ENCODE peak calls at places on chromosomes 1 and 21, in seven cellular contexts. V is Panc1; H is colonic mucosa; K is right atrium auricular region; U is CD8-positive, alpha-beta memory T cell; Y is sigmoid colon; N is CD4-positive, CD25-positive, alpha-beta regulatory T cell. M is an unnamed sample.

GRCh38 chr1:196910208-196910607 is 22.4 kb downstream of the CFHR4 start:
- DNase-seq in H (no peak), U (no peak), N (no peak), V (no peak), Y (no peak), K (no peak), M (no peak)

GRCh38 chr1:215459136-215459535 is 108.0 kb upstream of the KCTD3 start:
- DNase-seq in V (no peak), K (no peak), U (no peak), N (no peak), Y (no peak), H (no peak), M (no peak)

GRCh38 chr21:17003221-17003620 is 509.6 kb upstream of the CXADR start:
- DNase-seq in N (no peak), Y (no peak), U (no peak), K (no peak), H (no peak), V (no peak), M (no peak)

GRCh38 chr1:99727575-99728190 is 38.8 kb downstream of the FRRS1 start:
- DNase-seq in K (no peak), N (no peak), V (no peak), Y (no peak), H (no peak), U (no peak), M (no peak)

GRCh38 chr1:156910309-156910782 is 10.1 kb upstream of the LRRC71 start:
- DNase-seq in V (no peak), H (peak; percentile 47), N (peak; percentile 37), K (no peak), Y (no peak), U (peak; percentile 60), M (peak; percentile 63)

GRCh38 chr1:15028117-15028516 is 125.4 kb upstream of the TMEM51 start:
- DNase-seq in K (peak; percentile 77), N (no peak), U (no peak), H (no peak), V (no peak), Y (peak; percentile 76), M (no peak)

GRCh38 chr1:114153051-114153620 is 533 bp downstream of the SYT6 start:
- DNase-seq in N (no peak), Y (no peak), U (no peak), H (no peak), K (no peak), V (no peak), M (no peak)

GRCh38 chr1:154420172-154420571 is 15.0 kb downstream of the IL6R start:
- DNase-seq in N (peak; percentile 54), U (peak; percentile 47), V (peak; percentile 75), K (peak; percentile 97), H (peak; percentile 73), Y (peak; percentile 98), M (no peak)

GRCh38 chr1:59006309-59006698 is 222.5 kb upstream of the JUN start:
- DNase-seq in Y (no peak), H (no peak), N (no peak), V (no peak), K (no peak), U (no peak), M (no peak)

GRCh38 chr21:31880816-31881215 is 8.0 kb downstream of the HUNK start:
- DNase-seq in H (no peak), N (no peak), U (no peak), Y (no peak), K (no peak), V (no peak), M (no peak)

GRCh38 chr1:201363455-201363854 is 14.0 kb downstream of the TNNT2 start:
- DNase-seq in N (no peak), H (no peak), U (no peak), Y (no peak), V (no peak), K (no peak), M (no peak)

GRCh38 chr1:217133958-217134856 is 411.0 kb upstream of the ESRRG start:
- DNase-seq in K (no peak), U (no peak), H (no peak), V (no peak), N (no peak), Y (no peak), M (no peak)

GRCh38 chr1:10599194-10599861 is 124.6 kb downstream of the PEX14 start:
- DNase-seq in U (no peak), Y (no peak), N (no peak), H (no peak), V (peak; percentile 42), K (no peak), M (no peak)

GRCh38 chr1:47587891-47588582 is 150.2 kb downstream of the FOXD2 start:
- DNase-seq in K (peak; percentile 47), N (no peak), H (peak; percentile 1), V (no peak), U (no peak), Y (no peak), M (no peak)

GRCh38 chr1:38183747-38184146 is 137.2 kb upstream of the POU3F1 start:
- DNase-seq in N (no peak), H (no peak), V (no peak), K (no peak), Y (no peak), U (no peak), M (no peak)

GRCh38 chr1:214280386-214281029 is 451 bp upstream of the SMYD2 start:
- DNase-seq in K (peak; percentile 75), Y (no peak), H (peak; percentile 59), U (no peak), V (no peak), N (no peak), M (no peak)

GRCh38 chr1:83626603-83627002 is 372.3 kb downstream of the TTLL7 start:
- DNase-seq in H (no peak), U (no peak), V (no peak), N (no peak), Y (no peak), K (no peak), M (no peak)

GRCh38 chr1:76944942-76945341 is 77.7 kb downstream of the ST6GALNAC5 start:
- DNase-seq in N (no peak), K (no peak), Y (no peak), V (no peak), U (no peak), H (no peak), M (no peak)

GRCh38 chr1:37997256-37998088 is 7.7 kb upstream of the SF3A3 start:
- DNase-seq in V (no peak), K (no peak), N (no peak), H (no peak), U (no peak), Y (no peak), M (no peak)

GRCh38 chr1:205972081-205972480 is 28.8 kb upstream of the SLC26A9 start:
- DNase-seq in V (no peak), U (no peak), N (no peak), H (no peak), Y (no peak), K (no peak), M (no peak)

GRCh38 chr1:205971082-205971481 is 27.8 kb upstream of the SLC26A9 start:
- DNase-seq in H (no peak), V (no peak), N (no peak), K (no peak), U (no peak), Y (peak; percentile 18), M (no peak)

GRCh38 chr1:205973377-205974232 is 29.6 kb downstream of the RAB7B start:
- DNase-seq in V (no peak), N (no peak), U (no peak), Y (peak; percentile 26), H (no peak), K (no peak), M (no peak)

GRCh38 chr1:205974712-205975111 is 28.5 kb downstream of the RAB7B start:
- DNase-seq in U (no peak), K (no peak), H (no peak), V (no peak), Y (no peak), N (no peak), M (no peak)

DNA sequence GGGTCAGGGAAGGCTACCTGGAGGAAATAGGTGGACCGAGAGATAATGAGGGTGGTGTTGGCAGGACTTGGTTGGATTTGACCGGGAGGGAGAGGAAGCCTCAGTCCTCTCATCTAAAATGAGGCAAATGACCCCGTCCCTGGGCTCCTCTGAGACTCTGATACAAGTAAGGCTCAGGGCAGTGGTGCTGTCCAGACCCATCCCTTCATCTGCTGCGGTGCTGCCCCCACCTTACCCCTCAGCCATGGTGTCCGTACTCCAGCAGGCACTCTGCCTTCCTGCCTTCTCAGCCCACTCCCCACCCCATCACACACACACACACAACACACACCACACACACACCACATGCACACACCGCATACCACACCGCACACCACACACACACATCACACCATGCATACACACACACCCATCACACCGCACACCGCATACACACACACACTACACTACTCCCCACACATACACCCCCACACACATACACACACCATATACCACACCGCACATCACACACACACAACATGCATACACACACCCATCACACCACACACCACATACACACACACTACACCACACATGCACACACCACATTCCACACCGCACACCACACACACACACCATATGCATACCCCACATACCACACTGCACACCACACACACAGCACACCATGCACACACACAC is 29.4 kb upstream of the SLC26A9 start:
- DNase-seq in N (no peak), U (no peak), H (no peak), Y (peak; percentile 37), K (no peak), V (no peak), M (no peak)
- H3K4me1 ChIP-seq in N (no peaks in the 10 kb centered on the region), U (no peaks in the 10 kb centered on the region), H (no peaks in the 10 kb centered on the region), Y (no peaks in the 10 kb centered on the region), K (no peaks in the 10 kb centered on the region), V (no peaks in the 10 kb centered on the region), M (no peaks in the 10 kb centered on the region)

GRCh38 chr1:40987439-40988276 is 8.2 kb downstream of the CTPS1 start:
- DNase-seq in Y (peak; percentile 12), U (no peak), V (no peak), N (no peak), H (no peak), K (no peak), M (no peak)
- H3K36me3 ChIP-seq in Y (peaks cover 31% of the 10 kb centered on the region), U (peaks cover 68% of the 10 kb centered on the region), V (peaks cover 84% of the 10 kb centered on the region), N (peaks cover 81% of the 10 kb centered on the region), H (peaks cover 8% of the 10 kb centered on the region), K (peaks cover 51% of the 10 kb centered on the region), M (peaks cover 4% of the 10 kb centered on the region)

GRCh38 chr1:206495493-206496046 is 11.8 kb upstream of the RASSF5 start:
- DNase-seq in U (no peak), Y (no peak), H (no peak), V (no peak), K (no peak), N (no peak), M (no peak)

GRCh38 chr1:206497774-206498173 is 9.6 kb upstream of the RASSF5 start:
- DNase-seq in H (no peak), U (no peak), N (no peak), K (no peak), V (no peak), Y (no peak), M (no peak)

GRCh38 chr1:206495011-206495461 is 12.3 kb upstream of the RASSF5 start:
- DNase-seq in N (no peak), H (no peak), U (no peak), V (no peak), Y (no peak), K (no peak), M (no peak)

GRCh38 chr1:206497363-206497762 is 10.0 kb upstream of the RASSF5 start:
- DNase-seq in N (no peak), V (no peak), H (no peak), U (no peak), Y (no peak), K (no peak), M (no peak)

GRCh38 chr1:206496131-206496793 is 11.1 kb upstream of the RASSF5 start:
- DNase-seq in H (no peak), N (no peak), K (no peak), U (no peak), Y (no peak), V (no peak), M (no peak)
- H3K27ac ChIP-seq in H (no peak overlapping the region), N (no peak overlapping the region), K (peak overlapping the region; percentile 67), U (no peak overlapping the region), Y (no peak overlapping the region), V (no peak overlapping the region), M (peak overlapping the region; percentile 31)

GRCh38 chr1:149845416-149845815 is 54.0 kb upstream of the BOLA1 start:
- DNase-seq in H (peak; percentile 18), U (no peak), Y (no peak), V (no peak), K (no peak), N (no peak), M (no peak)
- H3K4me1 ChIP-seq in H (peaks cover 11% of the 10 kb centered on the region), U (peaks cover 51% of the 10 kb centered on the region), Y (peaks cover 41% of the 10 kb centered on the region), V (peaks cover 29% of the 10 kb centered on the region), K (no peaks in the 10 kb centered on the region), N (peaks cover 61% of the 10 kb centered on the region), M (peaks cover 49% of the 10 kb centered on the region)